ENCODE peak calls at places on chromosome 13, in ten cellular contexts. One of them, this sample, is unnamed.

GRCh38 chr13:110106726-110107125 is 200.2 kb downstream of the COL4A1 start:
- DNase-seq in brain microvascular endothelial cell: no peak
- DNase-seq in A549: no peak
- DNase-seq in pancreas: peak
- DNase-seq in CD8-positive, alpha-beta T cell: no peak
- DNase-seq in fibroblast of mammary gland: no peak
- DNase-seq in left ventricle myocardium inferior: peak
- DNase-seq in astrocyte: no peak
- DNase-seq in osteoblast: no peak
- DNase-seq in tibial nerve: peak
- DNase-seq in this sample: peak

GRCh38 chr13:97395437-97396136 is 38.4 kb upstream of the RAP2A start:
- DNase-seq in brain microvascular endothelial cell: peak
- DNase-seq in A549: peak
- DNase-seq in pancreas: no peak
- DNase-seq in CD8-positive, alpha-beta T cell: no peak
- DNase-seq in fibroblast of mammary gland: peak
- DNase-seq in left ventricle myocardium inferior: no peak
- DNase-seq in astrocyte: peak
- DNase-seq in osteoblast: no peak
- DNase-seq in tibial nerve: no peak
- DNase-seq in this sample: peak

GRCh38 chr13:110683203-110683883 is 22.6 kb downstream of the CARS2 start:
- DNase-seq in brain microvascular endothelial cell: no peak
- DNase-seq in A549: peak
- DNase-seq in pancreas: no peak
- DNase-seq in CD8-positive, alpha-beta T cell: no peak
- DNase-seq in fibroblast of mammary gland: peak
- DNase-seq in left ventricle myocardium inferior: no peak
- DNase-seq in astrocyte: no peak
- DNase-seq in osteoblast: peak
- DNase-seq in tibial nerve: no peak
- DNase-seq in this sample: peak

GRCh38 chr13:60164490-60164889 is 762 bp upstream of the DIAPH3 start:
- DNase-seq in brain microvascular endothelial cell: no peak
- DNase-seq in A549: no peak
- DNase-seq in pancreas: no peak
- DNase-seq in CD8-positive, alpha-beta T cell: no peak
- DNase-seq in fibroblast of mammary gland: no peak
- DNase-seq in left ventricle myocardium inferior: no peak
- DNase-seq in astrocyte: no peak
- DNase-seq in osteoblast: peak
- DNase-seq in tibial nerve: no peak
- DNase-seq in this sample: peak

GRCh38 chr13:84896128-84896527 is 903.1 kb downstream of the SLITRK6 start:
- DNase-seq in brain microvascular endothelial cell: peak
- DNase-seq in A549: peak
- DNase-seq in pancreas: no peak
- DNase-seq in CD8-positive, alpha-beta T cell: peak
- DNase-seq in fibroblast of mammary gland: peak
- DNase-seq in left ventricle myocardium inferior: no peak
- DNase-seq in astrocyte: peak
- DNase-seq in osteoblast: peak
- DNase-seq in tibial nerve: no peak
- DNase-seq in this sample: peak

GRCh38 chr13:109479991-109480696 is 306.2 kb downstream of the IRS2 start:
- DNase-seq in brain microvascular endothelial cell: peak
- DNase-seq in A549: no peak
- DNase-seq in pancreas: no peak
- DNase-seq in CD8-positive, alpha-beta T cell: no peak
- DNase-seq in fibroblast of mammary gland: peak
- DNase-seq in left ventricle myocardium inferior: no peak
- DNase-seq in astrocyte: peak
- DNase-seq in osteoblast: peak
- DNase-seq in tibial nerve: no peak
- DNase-seq in this sample: peak

GRCh38 chr13:62887046-62887445 is 1471.4 kb upstream of the PCDH20 start:
- DNase-seq in brain microvascular endothelial cell: no peak
- DNase-seq in A549: no peak
- DNase-seq in pancreas: no peak
- DNase-seq in CD8-positive, alpha-beta T cell: no peak
- DNase-seq in fibroblast of mammary gland: no peak
- DNase-seq in left ventricle myocardium inferior: no peak
- DNase-seq in astrocyte: no peak
- DNase-seq in osteoblast: no peak
- DNase-seq in tibial nerve: no peak
- DNase-seq in this sample: no peak

GRCh38 chr13:99822820-99823219 is 148.7 kb downstream of the ZIC5 start:
- DNase-seq in brain microvascular endothelial cell: no peak
- DNase-seq in A549: no peak
- DNase-seq in pancreas: no peak
- DNase-seq in CD8-positive, alpha-beta T cell: no peak
- DNase-seq in fibroblast of mammary gland: no peak
- DNase-seq in left ventricle myocardium inferior: no peak
- DNase-seq in astrocyte: no peak
- DNase-seq in osteoblast: no peak
- DNase-seq in tibial nerve: no peak
- DNase-seq in this sample: no peak

GRCh38 chr13:60386250-60386649 is 10.8 kb upstream of the TDRD3 start:
- DNase-seq in brain microvascular endothelial cell: no peak
- DNase-seq in A549: no peak
- DNase-seq in pancreas: no peak
- DNase-seq in CD8-positive, alpha-beta T cell: no peak
- DNase-seq in fibroblast of mammary gland: no peak
- DNase-seq in left ventricle myocardium inferior: no peak
- DNase-seq in astrocyte: no peak
- DNase-seq in osteoblast: no peak
- DNase-seq in tibial nerve: no peak
- DNase-seq in this sample: no peak

GRCh38 chr13:44158741-44159632 is 214.6 kb upstream of the SERP2 start:
- DNase-seq in brain microvascular endothelial cell: no peak
- DNase-seq in A549: no peak
- DNase-seq in pancreas: no peak
- DNase-seq in CD8-positive, alpha-beta T cell: no peak
- DNase-seq in fibroblast of mammary gland: no peak
- DNase-seq in left ventricle myocardium inferior: no peak
- DNase-seq in astrocyte: no peak
- DNase-seq in osteoblast: no peak
- DNase-seq in tibial nerve: no peak
- DNase-seq in this sample: no peak

DNA sequence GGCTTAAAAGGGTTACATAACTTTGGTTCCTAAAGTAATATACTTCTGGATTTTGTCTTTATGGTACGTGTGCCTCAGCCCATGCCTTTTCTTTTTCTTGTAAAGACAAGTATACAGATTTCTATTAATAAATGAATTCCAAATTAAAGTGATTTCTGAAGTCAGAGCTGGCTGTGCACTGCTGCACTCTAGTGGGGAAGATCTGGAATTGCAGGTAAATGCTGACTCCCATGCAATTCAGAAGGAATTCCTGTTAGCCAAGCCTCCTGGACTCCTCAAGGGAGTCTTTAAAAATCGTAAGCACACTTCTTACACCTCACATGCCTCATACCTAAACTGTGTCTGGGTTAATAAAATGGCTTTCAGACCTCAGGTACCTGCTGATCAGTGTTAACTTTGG is 118.4 kb upstream of the SLC7A1 start:
- DNase-seq in brain microvascular endothelial cell: peak
- DNase-seq in A549: peak
- DNase-seq in pancreas: no peak
- DNase-seq in CD8-positive, alpha-beta T cell: no peak
- DNase-seq in fibroblast of mammary gland: peak
- DNase-seq in left ventricle myocardium inferior: no peak
- DNase-seq in astrocyte: no peak
- DNase-seq in osteoblast: no peak
- DNase-seq in tibial nerve: no peak
- DNase-seq in this sample: peak
- TF ChIP-seq CTCF in brain microvascular endothelial cell: peak
- TF ChIP-seq CTCF in A549: peak
- TF ChIP-seq CTCF in pancreas: peak
- TF ChIP-seq CTCF in CD8-positive, alpha-beta T cell: peak
- TF ChIP-seq CTCF in fibroblast of mammary gland: peak
- TF ChIP-seq CTCF in left ventricle myocardium inferior: no peak
- TF ChIP-seq CTCF in astrocyte: peak
- TF ChIP-seq CTCF in osteoblast: peak
- TF ChIP-seq CTCF in tibial nerve: no peak
- TF ChIP-seq CTCF in this sample: peak

DNA sequence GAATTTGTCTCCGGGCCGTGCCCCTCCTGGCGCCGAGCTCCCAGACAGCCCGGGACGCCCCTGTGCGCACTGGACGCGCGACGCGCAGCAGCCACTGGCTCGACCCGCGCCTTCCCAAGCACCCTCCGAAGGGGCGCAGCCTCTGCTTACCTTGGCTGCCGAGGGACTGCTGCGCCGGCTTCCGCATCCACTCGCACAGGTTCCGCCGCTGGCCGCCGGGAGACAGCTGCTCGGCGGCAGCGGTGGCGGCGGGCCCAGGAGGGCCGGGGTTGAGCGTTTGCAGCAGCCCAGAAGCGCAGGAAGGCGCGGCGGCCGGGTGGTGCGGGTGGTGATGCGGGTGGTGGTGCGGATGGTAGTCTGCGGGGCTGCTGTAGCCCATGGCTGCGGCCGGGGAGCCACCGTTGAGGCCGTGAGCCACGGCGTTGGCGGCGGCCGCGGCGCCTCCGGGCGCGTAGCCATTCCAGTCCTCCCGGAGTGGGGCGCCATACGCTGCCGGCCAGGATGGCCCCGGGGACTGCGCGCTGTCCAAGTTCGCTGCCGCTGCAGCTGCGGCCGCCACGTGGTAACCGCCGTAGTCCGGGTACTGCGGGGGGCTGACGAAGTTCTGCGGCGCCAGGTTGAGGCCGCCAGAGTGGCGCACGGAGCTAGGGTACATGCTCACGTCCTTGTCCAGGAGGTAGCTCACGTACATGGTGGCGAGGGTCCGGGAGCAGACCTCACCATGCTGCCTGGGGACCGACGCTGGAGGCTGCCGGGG is 621 bp downstream of the CDX2 start:
- DNase-seq in brain microvascular endothelial cell: no peak
- DNase-seq in A549: peak
- DNase-seq in pancreas: peak
- DNase-seq in CD8-positive, alpha-beta T cell: no peak
- DNase-seq in fibroblast of mammary gland: no peak
- DNase-seq in left ventricle myocardium inferior: no peak
- DNase-seq in astrocyte: no peak
- DNase-seq in osteoblast: peak
- DNase-seq in tibial nerve: no peak
- DNase-seq in this sample: no peak
- H3K4me3 ChIP-seq in brain microvascular endothelial cell: no peak
- H3K4me3 ChIP-seq in A549: peak
- H3K4me3 ChIP-seq in pancreas: peak
- H3K4me3 ChIP-seq in CD8-positive, alpha-beta T cell: no peak
- H3K4me3 ChIP-seq in fibroblast of mammary gland: no peak
- H3K4me3 ChIP-seq in left ventricle myocardium inferior: peak
- H3K4me3 ChIP-seq in astrocyte: no peak
- H3K4me3 ChIP-seq in osteoblast: no peak
- H3K4me3 ChIP-seq in tibial nerve: no peak
- H3K4me3 ChIP-seq in this sample: no peak

GRCh38 chr13:70311175-70311574 is 202.9 kb upstream of the KLHL1 start:
- DNase-seq in brain microvascular endothelial cell: no peak
- DNase-seq in A549: no peak
- DNase-seq in pancreas: no peak
- DNase-seq in CD8-positive, alpha-beta T cell: no peak
- DNase-seq in fibroblast of mammary gland: no peak
- DNase-seq in left ventricle myocardium inferior: no peak
- DNase-seq in astrocyte: no peak
- DNase-seq in osteoblast: no peak
- DNase-seq in tibial nerve: no peak
- DNase-seq in this sample: no peak

GRCh38 chr13:70310720-70311119 is 202.5 kb upstream of the KLHL1 start:
- DNase-seq in brain microvascular endothelial cell: peak
- DNase-seq in A549: peak
- DNase-seq in pancreas: no peak
- DNase-seq in CD8-positive, alpha-beta T cell: no peak
- DNase-seq in fibroblast of mammary gland: no peak
- DNase-seq in left ventricle myocardium inferior: no peak
- DNase-seq in astrocyte: peak
- DNase-seq in osteoblast: no peak
- DNase-seq in tibial nerve: no peak
- DNase-seq in this sample: no peak
- TF ChIP-seq CTCF in brain microvascular endothelial cell: peak
- TF ChIP-seq CTCF in A549: peak
- TF ChIP-seq CTCF in pancreas: peak
- TF ChIP-seq CTCF in CD8-positive, alpha-beta T cell: no peak
- TF ChIP-seq CTCF in fibroblast of mammary gland: no peak
- TF ChIP-seq CTCF in left ventricle myocardium inferior: peak
- TF ChIP-seq CTCF in astrocyte: peak
- TF ChIP-seq CTCF in osteoblast: no peak
- TF ChIP-seq CTCF in tibial nerve: peak
- TF ChIP-seq CTCF in this sample: no peak

GRCh38 chr13:65265988-65266387 is 1964.1 kb downstream of the PCDH9 start:
- DNase-seq in brain microvascular endothelial cell: no peak
- DNase-seq in A549: no peak
- DNase-seq in pancreas: no peak
- DNase-seq in CD8-positive, alpha-beta T cell: no peak
- DNase-seq in fibroblast of mammary gland: no peak
- DNase-seq in left ventricle myocardium inferior: no peak
- DNase-seq in astrocyte: no peak
- DNase-seq in osteoblast: no peak
- DNase-seq in tibial nerve: no peak
- DNase-seq in this sample: no peak

GRCh38 chr13:65264066-65264465 is 1966.1 kb downstream of the PCDH9 start:
- DNase-seq in brain microvascular endothelial cell: no peak
- DNase-seq in A549: no peak
- DNase-seq in pancreas: no peak
- DNase-seq in CD8-positive, alpha-beta T cell: no peak
- DNase-seq in fibroblast of mammary gland: no peak
- DNase-seq in left ventricle myocardium inferior: no peak
- DNase-seq in astrocyte: no peak
- DNase-seq in osteoblast: no peak
- DNase-seq in tibial nerve: no peak
- DNase-seq in this sample: no peak

DNA sequence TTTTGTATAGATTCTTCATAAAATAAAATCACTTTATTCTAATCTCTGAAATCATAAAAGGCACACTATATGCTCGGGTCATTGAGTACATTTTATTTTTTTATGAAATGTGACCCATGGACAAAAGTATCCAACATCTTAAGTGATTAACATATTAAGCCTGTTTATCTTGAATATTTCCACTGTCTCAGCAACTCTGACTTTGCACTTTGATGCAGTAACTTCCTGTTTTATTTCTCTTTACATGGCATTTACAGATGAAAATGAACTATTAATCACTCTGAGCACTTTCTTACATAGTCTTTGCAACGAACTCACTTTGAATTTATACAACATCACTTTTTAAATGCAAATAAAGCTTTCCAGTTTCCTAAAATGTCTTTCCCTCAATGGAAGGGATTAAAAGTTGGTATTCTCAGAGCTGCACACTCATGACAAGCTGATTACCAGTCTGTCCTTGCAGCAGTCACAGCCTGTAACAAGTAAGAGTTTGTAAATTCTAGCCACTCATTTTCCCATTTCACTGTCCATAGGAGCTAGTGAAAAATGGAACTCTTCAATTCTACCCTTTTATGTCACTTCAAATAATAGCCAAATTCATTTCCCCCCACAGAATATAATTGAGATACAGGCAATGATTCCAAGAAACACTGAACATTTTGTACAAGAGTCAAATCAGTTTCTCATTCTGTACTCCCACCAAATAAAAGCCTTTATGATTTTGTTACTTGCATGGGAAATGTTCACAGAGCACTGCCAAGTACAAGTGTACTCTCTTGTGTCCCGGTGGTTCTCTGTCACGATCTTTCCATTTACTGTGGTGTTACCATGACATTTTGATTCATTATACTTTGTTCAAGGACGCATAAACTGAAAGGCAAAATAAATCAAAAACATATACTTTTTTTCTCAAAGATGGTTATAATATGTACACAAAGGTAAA is 1968.9 kb downstream of the PCDH9 start:
- DNase-seq in brain microvascular endothelial cell: no peak
- DNase-seq in A549: no peak
- DNase-seq in pancreas: no peak
- DNase-seq in CD8-positive, alpha-beta T cell: no peak
- DNase-seq in fibroblast of mammary gland: no peak
- DNase-seq in left ventricle myocardium inferior: no peak
- DNase-seq in astrocyte: no peak
- DNase-seq in osteoblast: no peak
- DNase-seq in tibial nerve: no peak
- DNase-seq in this sample: no peak
- H3K4me3 ChIP-seq in brain microvascular endothelial cell: peak
- H3K4me3 ChIP-seq in A549: no peak
- H3K4me3 ChIP-seq in pancreas: no peak
- H3K4me3 ChIP-seq in CD8-positive, alpha-beta T cell: no peak
- H3K4me3 ChIP-seq in fibroblast of mammary gland: no peak
- H3K4me3 ChIP-seq in left ventricle myocardium inferior: peak
- H3K4me3 ChIP-seq in astrocyte: peak
- H3K4me3 ChIP-seq in osteoblast: no peak
- H3K4me3 ChIP-seq in tibial nerve: peak
- H3K4me3 ChIP-seq in this sample: peak